ENCODE peak calls at places on chromosome 22, in five cellular contexts. Y is H9, M is mesenchymal stem cell, V is H1, D is trophoblast cell. U is an unnamed sample.

GRCh38 chr22:38731703-38732161 is 24.1 kb downstream of the SUN2 start:
- DNase-seq in V (no peak), Y (no peak), D (no peak), M (no peak), U (no peak)

GRCh38 chr22:48588881-48589450 is 1238.7 kb downstream of the BRD1 start:
- DNase-seq in Y (no peak), V (no peak), D (no peak), M (no peak), U (no peak)

GRCh38 chr22:46481386-46481785 is 56.0 kb downstream of the CELSR1 start:
- DNase-seq in D (no peak), Y (no peak), M (no peak), V (no peak), U (no peak)

GRCh38 chr22:50521710-50522109 is 3.7 kb downstream of the SCO2 start:
- DNase-seq in D (no peak), M (no peak), V (no peak), Y (no peak), U (no peak)

GRCh38 chr22:39012525-39013516 is 1.2 kb upstream of the APOBEC3C start:
- DNase-seq in D (no peak), V (no peak), M (no peak), Y (no peak), U (no peak)

GRCh38 chr22:35446365-35446764 is 46.4 kb downstream of the MCM5 start:
- DNase-seq in M (peak; percentile 95), D (peak; percentile 81), Y (no peak), V (no peak), U (no peak)

GRCh38 chr22:18031670-18032454 is 7.5 kb upstream of the MICAL3 start:
- DNase-seq in Y (no peak), D (peak; percentile 95), V (no peak), M (peak; percentile 85), U (no peak)

GRCh38 chr22:27218521-27218920 is 561.1 kb downstream of the MIAT start:
- DNase-seq in Y (no peak), M (peak; percentile 30), V (no peak), D (no peak), U (no peak)

GRCh38 chr22:48263791-48264351 is 1501.4 kb downstream of the TBC1D22A start:
- DNase-seq in Y (no peak), D (no peak), V (no peak), M (no peak), U (no peak)

GRCh38 chr22:41311487-41311886 is 10.2 kb downstream of the ZC3H7B start:
- DNase-seq in M (no peak), Y (no peak), V (no peak), D (no peak), U (no peak)

GRCh38 chr22:31538815-31539214 is 42.5 kb downstream of the SFI1 start:
- DNase-seq in D (no peak), Y (no peak), V (no peak), M (no peak), U (no peak)

GRCh38 chr22:31206896-31207687 is 5.0 kb upstream of the LIMK2 start:
- DNase-seq in V (no peak), Y (no peak), M (no peak), D (peak; percentile 97), U (no peak)

GRCh38 chr22:50476819-50477344 is 2.0 kb upstream of the SBF1 start:
- DNase-seq in M (no peak), Y (no peak), V (no peak), D (no peak), U (no peak)

GRCh38 chr22:26536056-26536761 is 23.9 kb upstream of the TFIP11 start:
- DNase-seq in M (no peak), V (no peak), D (no peak), Y (no peak), U (no peak)

GRCh38 chr22:30038219-30038618 is 42.0 kb upstream of the HORMAD2 start:
- DNase-seq in M (peak; percentile 32), Y (no peak), D (peak; percentile 79), V (no peak), U (no peak)

GRCh38 chr22:48242461-48242864 is 1480.0 kb downstream of the TBC1D22A start:
- DNase-seq in D (no peak), M (no peak), V (peak; percentile 24), Y (peak; percentile 10), U (no peak)

GRCh38 chr22:17890245-17890671 is 116.0 kb upstream of the BID start:
- DNase-seq in V (no peak), M (peak; percentile 13), D (no peak), Y (no peak), U (no peak)

GRCh38 chr22:25750569-25751173 is 8.7 kb downstream of the MYO18B start:
- DNase-seq in V (no peak), Y (no peak), D (peak; percentile 29), M (no peak), U (no peak)

GRCh38 chr22:38110863-38111852 is 674 bp upstream of the BAIAP2L2 start:
- DNase-seq in Y (peak; percentile 68), M (no peak), D (no peak), V (no peak), U (no peak)

GRCh38 chr22:29816128-29816527 is 21.9 kb downstream of the ASCC2 start:
- DNase-seq in D (peak; percentile 56), M (no peak), Y (no peak), V (no peak), U (no peak)

GRCh38 chr22:19713650-19714319 is 518 bp upstream of the SEPTIN5 start:
- DNase-seq in V (peak; percentile 66), D (peak; percentile 47), Y (no peak), M (no peak), U (no peak)

GRCh38 chr22:42754658-42755057 is 34.0 kb upstream of the A4GALT start:
- DNase-seq in Y (no peak), D (peak; percentile 71), V (no peak), M (no peak), U (no peak)

GRCh38 chr22:41491379-41492100 is 22.6 kb downstream of the ACO2 start:
- DNase-seq in V (no peak), D (no peak), M (no peak), Y (no peak), U (no peak)

GRCh38 chr22:49372530-49373288 is 455.0 kb downstream of the BRD1 start:
- DNase-seq in M (no peak), D (no peak), Y (peak; percentile 84), V (no peak), U (no peak)

GRCh38 chr22:46972256-46972655 is 209.8 kb downstream of the TBC1D22A start:
- DNase-seq in Y (no peak), M (no peak), V (no peak), D (no peak), U (no peak)

GRCh38 chr22:30004689-30005088 is 75.6 kb upstream of the HORMAD2 start:
- DNase-seq in V (no peak), M (no peak), Y (no peak), D (no peak), U (no peak)

GRCh38 chr22:28116261-28116673 is 197.2 kb upstream of the PITPNB start:
- DNase-seq in Y (no peak), M (peak; percentile 66), D (peak; percentile 55), V (no peak), U (no peak)

GRCh38 chr22:44685384-44686056 is 16.5 kb upstream of the PRR5 start:
- DNase-seq in Y (peak; percentile 68), V (peak; percentile 75), M (peak; percentile 73), D (peak; percentile 15), U (no peak)

GRCh38 chr22:46674367-46674781 is 54.2 kb downstream of the GRAMD4 start:
- DNase-seq in D (peak; percentile 10), V (no peak), M (no peak), Y (no peak), U (no peak)

GRCh38 chr22:41380993-41381328 is 781 bp upstream of the TEF start:
- DNase-seq in D (peak; percentile 58), Y (no peak), M (peak; percentile 95), V (no peak), U (no peak)

GRCh38 chr22:35230839-35231584 is 26.3 kb upstream of the HMGXB4 start:
- DNase-seq in V (no peak), M (no peak), Y (no peak), D (no peak), U (no peak)

GRCh38 chr22:47928626-47929025 is 1166.2 kb downstream of the TBC1D22A start:
- DNase-seq in M (no peak), D (no peak), V (no peak), Y (no peak), U (no peak)

GRCh38 chr22:50675553-50676199 is 3.1 kb downstream of the SHANK3 start:
- DNase-seq in Y (no peak), D (no peak), M (no peak), V (no peak), U (no peak)

GRCh38 chr22:33013051-33013450 is 45.1 kb downstream of the SYN3 start:
- DNase-seq in M (no peak), V (no peak), D (peak; percentile 19), Y (no peak), U (no peak)
- H3K18ac ChIP-seq in M (no peak overlapping the region), V (no peak overlapping the region), D (no peak overlapping the region), Y (no peak overlapping the region), U (no peak overlapping the region)

GRCh38 chr22:40216041-40216756 is 38.5 kb downstream of the TNRC6B start:
- DNase-seq in Y (peak; percentile 28), M (no peak), V (no peak), D (no peak), U (no peak)
- H2BK12ac ChIP-seq in Y (no peak overlapping the region), M (no peak overlapping the region), V (no peak overlapping the region), D (no peak overlapping the region), U (no peak overlapping the region)

GRCh38 chr22:23684051-23684450 is 6.8 kb upstream of the RGL4 start:
- DNase-seq in M (no peak), V (no peak), Y (no peak), D (no peak), U (no peak)
- H3K18ac ChIP-seq in M (no peak overlapping the region), V (no peak overlapping the region), Y (no peak overlapping the region), D (no peak overlapping the region), U (no peak overlapping the region)

GRCh38 chr22:22358686-22359085 is 114.1 kb downstream of the VPREB1 start:
- DNase-seq in V (no peak), D (no peak), Y (no peak), M (no peak), U (no peak)

GRCh38 chr22:22352376-22352999 is 107.9 kb downstream of the VPREB1 start:
- DNase-seq in Y (no peak), V (no peak), M (no peak), D (no peak), U (no peak)

GRCh38 chr22:22357024-22357868 is 112.7 kb downstream of the VPREB1 start:
- DNase-seq in Y (peak; percentile 91), M (peak; percentile 58), V (peak; percentile 94), D (peak; percentile 89), U (peak; percentile 78)

GRCh38 chr22:22358136-22358535 is 113.5 kb downstream of the VPREB1 start:
- DNase-seq in M (no peak), V (no peak), Y (no peak), D (no peak), U (no peak)

DNA sequence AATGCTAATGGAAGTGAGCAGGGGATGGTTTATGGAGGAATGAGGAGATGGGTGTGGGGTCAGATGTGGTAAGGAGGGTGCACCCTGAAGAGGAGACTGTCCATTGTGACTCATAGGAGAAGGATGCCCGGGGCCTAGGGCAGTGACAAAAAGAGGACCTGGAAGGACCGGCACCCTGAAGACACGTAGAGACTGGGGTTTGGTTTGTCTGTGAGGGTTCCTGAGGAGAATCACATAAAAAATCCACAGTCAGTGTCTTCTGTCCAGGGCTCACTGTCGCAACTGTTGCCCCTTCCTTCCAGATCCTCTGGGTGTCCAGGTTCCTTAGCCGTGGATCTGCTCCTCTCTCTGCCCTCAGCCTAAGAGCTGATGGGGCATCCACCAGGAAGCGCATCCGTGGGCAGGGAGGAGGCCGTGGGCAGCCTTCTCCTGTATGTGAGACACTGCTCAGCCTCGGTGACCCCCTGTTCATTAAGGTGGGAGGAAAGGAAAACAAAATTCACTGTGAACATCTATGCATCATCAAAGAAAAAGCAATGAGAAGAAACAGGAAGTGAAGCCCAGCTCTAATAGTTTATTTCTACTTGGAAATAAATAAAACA is 110.7 kb downstream of the VPREB1 start:
- DNase-seq in Y (no peak), D (no peak), M (no peak), V (no peak), U (no peak)
- H2BK12ac ChIP-seq in Y (no peak overlapping the region), D (no peak overlapping the region), M (no peak overlapping the region), V (no peak overlapping the region), U (no peak overlapping the region)

U was measured in neuronal stem cell.